ENCODE peak calls at places on chromosomes 13 and 19, in five cellular contexts. One of them, this sample, is unnamed.

GRCh38 chr19:49391581-49392399 is 3.7 kb downstream of the KASH5 start:
- DNase-seq in lower leg skin: peak; percentile 94
- DNase-seq in astrocyte of the spinal cord: peak; percentile 67
- DNase-seq in cardiac fibroblast: peak; percentile 79
- DNase-seq in SK-N-SH: peak; percentile 88
- DNase-seq in this sample: peak; percentile 77

GRCh38 chr19:16896913-16897571 is 8.2 kb downstream of the F2RL3 start:
- DNase-seq in lower leg skin: peak; percentile 98
- DNase-seq in astrocyte of the spinal cord: peak; percentile 95
- DNase-seq in cardiac fibroblast: peak; percentile 98
- DNase-seq in SK-N-SH: peak; percentile 100
- DNase-seq in this sample: peak; percentile 98

GRCh38 chr19:10419646-10420443 is 493 bp upstream of the PDE4A start:
- DNase-seq in astrocyte of the spinal cord: peak; percentile 80
- DNase-seq in lower leg skin: peak; percentile 86
- DNase-seq in SK-N-SH: peak; percentile 62
- DNase-seq in cardiac fibroblast: peak; percentile 46
- DNase-seq in this sample: peak; percentile 60

GRCh38 chr13:66216723-66217122 is 1013.4 kb downstream of the PCDH9 start:
- DNase-seq in SK-N-SH: no peak
- DNase-seq in cardiac fibroblast: peak; percentile 17
- DNase-seq in astrocyte of the spinal cord: peak; percentile 8
- DNase-seq in lower leg skin: no peak
- DNase-seq in this sample: no peak

GRCh38 chr13:99086869-99087129 is 108.9 kb upstream of the DOCK9 start:
- DNase-seq in SK-N-SH: no peak
- DNase-seq in cardiac fibroblast: no peak
- DNase-seq in astrocyte of the spinal cord: no peak
- DNase-seq in lower leg skin: peak; percentile 88
- DNase-seq in this sample: no peak

GRCh38 chr13:104984296-104984818 is 1551.1 kb downstream of the EFNB2 start:
- DNase-seq in lower leg skin: peak; percentile 84
- DNase-seq in astrocyte of the spinal cord: peak; percentile 88
- DNase-seq in SK-N-SH: peak; percentile 8
- DNase-seq in cardiac fibroblast: peak; percentile 57
- DNase-seq in this sample: no peak

GRCh38 chr13:67258482-67258881 is 28.3 kb upstream of the PCDH9 start:
- DNase-seq in lower leg skin: no peak
- DNase-seq in SK-N-SH: no peak
- DNase-seq in astrocyte of the spinal cord: no peak
- DNase-seq in cardiac fibroblast: peak; percentile 11
- DNase-seq in this sample: no peak

GRCh38 chr19:40147693-40148347 is 43.4 kb upstream of the MAP3K10 start:
- DNase-seq in astrocyte of the spinal cord: peak; percentile 70
- DNase-seq in lower leg skin: peak; percentile 86
- DNase-seq in SK-N-SH: no peak
- DNase-seq in cardiac fibroblast: peak; percentile 73
- DNase-seq in this sample: no peak

GRCh38 chr13:45055902-45056648 is 64.2 kb upstream of the GTF2F2 start:
- DNase-seq in lower leg skin: no peak
- DNase-seq in astrocyte of the spinal cord: peak; percentile 64
- DNase-seq in SK-N-SH: no peak
- DNase-seq in cardiac fibroblast: peak; percentile 67
- DNase-seq in this sample: no peak

GRCh38 chr19:18291019-18291524 is 9.7 kb upstream of the JUND start:
- DNase-seq in SK-N-SH: peak; percentile 63
- DNase-seq in lower leg skin: no peak
- DNase-seq in cardiac fibroblast: peak; percentile 18
- DNase-seq in astrocyte of the spinal cord: no peak
- DNase-seq in this sample: no peak

GRCh38 chr13:47281981-47282380 is 385.1 kb upstream of the HTR2A start:
- DNase-seq in astrocyte of the spinal cord: no peak
- DNase-seq in cardiac fibroblast: no peak
- DNase-seq in lower leg skin: no peak
- DNase-seq in SK-N-SH: no peak
- DNase-seq in this sample: no peak

GRCh38 chr19:45473366-45474190 is 5.8 kb downstream of the FOSB start:
- DNase-seq in astrocyte of the spinal cord: peak; percentile 14
- DNase-seq in lower leg skin: no peak
- DNase-seq in SK-N-SH: no peak
- DNase-seq in cardiac fibroblast: peak; percentile 56
- DNase-seq in this sample: no peak

GRCh38 chr19:42247631-42248199 is 5.3 kb upstream of the GSK3A start:
- DNase-seq in astrocyte of the spinal cord: no peak
- DNase-seq in lower leg skin: no peak
- DNase-seq in cardiac fibroblast: no peak
- DNase-seq in SK-N-SH: no peak
- DNase-seq in this sample: no peak

DNA sequence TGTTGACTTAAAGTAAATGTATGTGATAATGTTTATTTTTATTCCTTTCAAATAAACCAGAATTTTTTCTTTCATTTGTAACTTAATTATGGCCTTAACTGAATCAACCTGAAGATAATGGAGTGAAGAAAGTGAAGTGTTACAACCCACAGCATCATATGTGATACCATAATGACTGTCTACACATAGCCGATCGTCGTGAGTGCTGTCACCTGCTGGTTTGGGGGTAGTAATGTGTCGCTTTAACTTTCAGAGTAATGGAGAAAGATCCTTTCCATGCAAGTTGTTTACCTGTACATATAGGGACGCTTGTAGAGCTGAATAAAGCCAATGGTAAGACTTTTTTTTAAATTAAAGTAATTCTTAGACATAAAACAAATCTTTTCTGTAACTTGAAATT is 9.9 kb downstream of the CDC16 start:
- DNase-seq in astrocyte of the spinal cord: no peak
- DNase-seq in lower leg skin: no peak
- DNase-seq in cardiac fibroblast: no peak
- DNase-seq in SK-N-SH: no peak
- DNase-seq in this sample: no peak
- TF ChIP-seq CTCF in astrocyte of the spinal cord: no peak
- TF ChIP-seq CTCF in lower leg skin: no peak
- TF ChIP-seq CTCF in cardiac fibroblast: no peak
- TF ChIP-seq CTCF in SK-N-SH: no peak
- TF ChIP-seq CTCF in this sample: no peak

GRCh38 chr13:95660981-95661581 is 15.9 kb upstream of the DNAJC3 start:
- DNase-seq in cardiac fibroblast: peak; percentile 70
- DNase-seq in lower leg skin: no peak
- DNase-seq in astrocyte of the spinal cord: peak; percentile 53
- DNase-seq in SK-N-SH: peak; percentile 39
- DNase-seq in this sample: no peak
- TF ChIP-seq CTCF in cardiac fibroblast: peak; percentile 52
- TF ChIP-seq CTCF in lower leg skin: no peak
- TF ChIP-seq CTCF in astrocyte of the spinal cord: peak; percentile 62
- TF ChIP-seq CTCF in SK-N-SH: peak; percentile 80
- TF ChIP-seq CTCF in this sample: peak; percentile 66

GRCh38 chr13:111082240-111082639 is 32.9 kb upstream of the ARHGEF7 start:
- DNase-seq in SK-N-SH: no peak
- DNase-seq in cardiac fibroblast: no peak
- DNase-seq in astrocyte of the spinal cord: no peak
- DNase-seq in lower leg skin: no peak
- DNase-seq in this sample: no peak

GRCh38 chr13:111079375-111079774 is 35.7 kb upstream of the ARHGEF7 start:
- DNase-seq in lower leg skin: no peak
- DNase-seq in SK-N-SH: no peak
- DNase-seq in astrocyte of the spinal cord: no peak
- DNase-seq in cardiac fibroblast: no peak
- DNase-seq in this sample: no peak

GRCh38 chr13:111074826-111075225 is 40.3 kb upstream of the ARHGEF7 start:
- DNase-seq in cardiac fibroblast: no peak
- DNase-seq in SK-N-SH: no peak
- DNase-seq in lower leg skin: no peak
- DNase-seq in astrocyte of the spinal cord: no peak
- DNase-seq in this sample: no peak

GRCh38 chr13:111080642-111081041 is 34.5 kb upstream of the ARHGEF7 start:
- DNase-seq in cardiac fibroblast: no peak
- DNase-seq in SK-N-SH: no peak
- DNase-seq in lower leg skin: no peak
- DNase-seq in astrocyte of the spinal cord: no peak
- DNase-seq in this sample: no peak

DNA sequence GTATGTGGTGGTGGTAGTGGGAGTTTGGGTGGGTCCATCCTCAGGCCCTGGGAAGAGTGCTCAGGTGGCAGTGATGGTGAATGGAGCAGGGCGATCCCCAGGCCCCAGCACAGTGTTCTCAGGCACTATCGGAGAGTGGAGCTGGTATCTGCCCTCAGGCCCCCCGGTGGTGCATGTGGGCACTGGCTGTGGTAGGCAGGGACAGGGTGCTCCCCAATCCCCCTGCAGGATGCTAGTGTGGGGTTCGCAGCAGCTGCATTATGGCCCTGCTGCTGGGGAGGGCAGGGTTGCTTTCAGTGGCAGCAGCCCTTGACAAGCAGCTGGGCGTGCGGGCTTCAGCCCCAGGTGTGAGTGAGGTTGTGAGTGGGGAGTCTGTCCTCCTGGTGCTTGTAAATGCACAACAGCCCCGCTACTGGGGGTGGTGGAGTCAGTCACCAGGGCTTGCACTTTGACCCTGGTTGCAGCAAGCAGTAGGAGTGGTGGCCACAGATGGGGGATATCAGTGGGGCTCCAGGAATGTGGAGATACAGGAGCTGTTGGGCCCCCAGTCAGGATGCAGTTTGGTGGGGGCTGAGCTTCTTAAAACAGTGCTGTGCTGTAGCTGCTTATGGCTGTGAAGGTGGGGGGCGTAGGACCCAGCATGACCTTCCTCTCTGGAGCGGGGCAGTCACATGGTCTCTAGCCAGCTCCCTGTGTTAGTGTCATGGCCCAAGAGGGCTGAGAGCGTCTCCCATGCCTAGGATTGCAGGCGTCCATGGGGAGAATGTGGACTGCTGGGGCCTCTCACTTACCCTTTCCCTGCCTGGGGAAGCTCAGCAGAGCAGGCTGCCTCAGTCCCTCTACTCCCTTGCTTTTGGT is 38.7 kb upstream of the ARHGEF7 start:
- DNase-seq in SK-N-SH: no peak
- DNase-seq in cardiac fibroblast: no peak
- DNase-seq in lower leg skin: no peak
- DNase-seq in astrocyte of the spinal cord: no peak
- DNase-seq in this sample: no peak
- TF ChIP-seq CTCF in SK-N-SH: no peak
- TF ChIP-seq CTCF in cardiac fibroblast: no peak
- TF ChIP-seq CTCF in lower leg skin: no peak
- TF ChIP-seq CTCF in astrocyte of the spinal cord: no peak
- TF ChIP-seq CTCF in this sample: no peak

DNA sequence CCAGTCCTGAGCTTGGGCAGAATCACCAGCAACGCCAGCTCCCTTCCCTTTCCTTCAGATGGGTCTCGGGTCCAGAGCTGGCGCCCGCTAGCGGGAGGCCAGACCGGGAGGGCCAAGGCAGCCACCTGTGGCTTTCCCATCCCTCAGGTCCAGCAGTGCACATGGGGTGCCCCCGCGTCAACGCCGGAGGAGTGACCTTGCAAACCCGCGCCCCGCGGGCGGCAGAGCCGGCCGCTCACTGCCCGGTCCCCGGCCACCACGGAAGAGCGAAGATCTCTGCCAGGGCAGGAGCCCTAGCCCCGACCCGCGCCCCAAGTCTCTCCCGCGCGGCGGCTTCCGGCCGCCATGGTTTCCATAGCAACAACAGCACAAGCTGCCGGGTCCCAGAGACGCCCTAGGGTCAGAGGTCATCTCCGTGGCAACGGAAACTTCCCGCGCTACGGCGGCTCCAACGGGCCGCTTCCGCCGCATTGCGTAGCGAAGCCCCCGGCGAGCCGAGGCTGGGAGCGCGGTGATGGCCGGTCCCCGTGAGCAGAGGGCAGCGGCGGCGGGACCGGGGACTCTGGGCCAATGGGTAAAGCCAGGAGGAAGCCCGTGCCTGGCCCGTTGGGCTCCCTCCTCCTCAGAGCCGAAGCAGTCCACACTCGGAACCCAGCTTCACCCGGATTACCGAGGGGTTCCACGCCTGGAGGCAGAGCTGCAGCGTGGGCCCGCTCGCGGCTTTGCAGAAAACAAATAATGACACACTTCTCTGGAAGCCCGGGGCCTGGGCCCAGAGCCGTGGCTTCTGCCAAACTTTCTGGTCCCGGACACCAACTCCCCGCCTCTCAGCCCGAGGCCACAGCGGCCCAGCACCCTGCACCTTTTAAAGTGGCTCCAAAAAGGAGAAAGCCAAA is 7.4 kb downstream of the FGF14 start:
- DNase-seq in lower leg skin: peak; percentile 98
- DNase-seq in astrocyte of the spinal cord: peak; percentile 87
- DNase-seq in cardiac fibroblast: peak; percentile 90
- DNase-seq in SK-N-SH: peak; percentile 95
- DNase-seq in this sample: peak; percentile 99
- TF ChIP-seq CTCF in lower leg skin: no peak
- TF ChIP-seq CTCF in astrocyte of the spinal cord: peak; percentile 31
- TF ChIP-seq CTCF in cardiac fibroblast: no peak
- TF ChIP-seq CTCF in SK-N-SH: peak; percentile 46
- TF ChIP-seq CTCF in this sample: no peak